ENCODE peak calls at places on chromosome 17, in four cellular contexts. K is body of pancreas, Z is iPS DF 6.9, C is tibial nerve. R is an unnamed sample.

GRCh38 chr17:32746698-32747097 is 130.2 kb downstream of the MYO1D start:
- DNase-seq in K (no peak), Z (no peak), C (no peak), R (no peak)

GRCh38 chr17:20118280-20118679 is 109.1 kb downstream of the SPECC1 start:
- DNase-seq in K (no peak), Z (no peak), C (no peak), R (no peak)

GRCh38 chr17:11559601-11560000 is 38.7 kb upstream of the DNAH9 start:
- DNase-seq in K (no peak), Z (no peak), C (no peak), R (no peak)

GRCh38 chr17:64148699-64149098 is 18.8 kb upstream of the ERN1 start:
- DNase-seq in K (peak), Z (no peak), C (no peak), R (no peak)

GRCh38 chr17:52157603-52158449 is 688 bp downstream of the CA10 start:
- DNase-seq in K (no peak), Z (no peak), C (no peak), R (peak)

GRCh38 chr17:4186244-4186920 is 43.4 kb downstream of the CYB5D2 start:
- DNase-seq in K (no peak), Z (no peak), C (no peak), R (peak)

GRCh38 chr17:58320570-58321323 is 7.8 kb downstream of the TSPOAP1 start:
- DNase-seq in K (no peak), Z (no peak), C (no peak), R (peak)

GRCh38 chr17:29038511-29039300 is 4.2 kb upstream of the PIPOX start:
- DNase-seq in K (no peak), Z (no peak), C (no peak), R (no peak)

GRCh38 chr17:56478836-56479447 is 114.6 kb upstream of the NOG start:
- DNase-seq in K (peak), Z (peak), C (peak), R (no peak)

GRCh38 chr17:7579001-7579838 is at the start of gene CD68:
- DNase-seq in K (peak), Z (no peak), C (peak), R (peak)

GRCh38 chr17:6496116-6496481 is 51.8 kb downstream of the PIMREG start:
- DNase-seq in K (no peak), Z (peak), C (no peak), R (peak)

GRCh38 chr17:65054602-65055001 is 1.9 kb downstream of the GNA13 start:
- DNase-seq in K (no peak), Z (no peak), C (no peak), R (no peak)

GRCh38 chr17:36661047-36661666 is 59.8 kb downstream of the MRM1 start:
- DNase-seq in K (no peak), Z (no peak), C (no peak), R (no peak)

GRCh38 chr17:69540356-69540755 is 125.9 kb downstream of the MAP2K6 start:
- DNase-seq in K (no peak), Z (no peak), C (no peak), R (no peak)

GRCh38 chr17:15944720-15945492 is at the start of gene ADORA2B:
- DNase-seq in K (peak), Z (no peak), C (no peak), R (peak)

GRCh38 chr17:67629963-67630320 is 87.8 kb upstream of the NOL11 start:
- DNase-seq in K (peak), Z (no peak), C (no peak), R (no peak)

GRCh38 chr17:28648698-28649097 is 3.7 kb upstream of the BLTP2 start:
- DNase-seq in K (no peak), Z (no peak), C (no peak), R (no peak)

GRCh38 chr17:32877164-32877764 is 340 bp upstream of the MYO1D start:
- DNase-seq in K (peak), Z (no peak), C (peak), R (peak)

GRCh38 chr17:55768946-55769624 is 18.2 kb downstream of the PCTP start:
- DNase-seq in K (no peak), Z (no peak), C (no peak), R (no peak)

GRCh38 chr17:80724723-80725388 is 180.2 kb downstream of the RPTOR start:
- DNase-seq in K (no peak), Z (no peak), C (no peak), R (no peak)

GRCh38 chr17:81254955-81255717 is 16.0 kb downstream of the NDUFAF8 start:
- DNase-seq in K (peak), Z (no peak), C (peak), R (peak)

GRCh38 chr17:34382586-34383224 is 19.7 kb upstream of the CCL1 start:
- DNase-seq in K (no peak), Z (no peak), C (no peak), R (no peak)

GRCh38 chr17:64920026-64920418 is 744 bp upstream of the LRRC37A3 start:
- DNase-seq in K (no peak), Z (no peak), C (no peak), R (peak)

GRCh38 chr17:47240806-47241205 is 12.8 kb upstream of the ITGB3 start:
- DNase-seq in K (peak), Z (no peak), C (no peak), R (no peak)

GRCh38 chr17:27559996-27560481 is 70.9 kb upstream of the LGALS9 start:
- DNase-seq in K (peak), Z (no peak), C (peak), R (peak)

GRCh38 chr17:42428141-42428944 is 5.3 kb upstream of the CAVIN1 start:
- DNase-seq in K (peak), Z (no peak), C (peak), R (no peak)

GRCh38 chr17:78979780-78980623 is at the start of gene LGALS3BP:
- DNase-seq in K (peak), Z (no peak), C (peak), R (peak)

GRCh38 chr17:52721932-52722331 is 563.4 kb upstream of the CA10 start:
- DNase-seq in K (no peak), Z (no peak), C (no peak), R (no peak)

GRCh38 chr17:77455111-77455877 is 314.5 kb downstream of the SEC14L1 start:
- DNase-seq in K (no peak), Z (no peak), C (peak), R (no peak)

GRCh38 chr17:77455878-77456234 is 315.1 kb downstream of the SEC14L1 start:
- DNase-seq in K (no peak), Z (no peak), C (no peak), R (no peak)

GRCh38 chr17:77456951-77457548 is 316.3 kb downstream of the SEC14L1 start:
- DNase-seq in K (no peak), Z (no peak), C (no peak), R (no peak)

GRCh38 chr17:77457572-77458201 is 316.9 kb downstream of the SEC14L1 start:
- DNase-seq in K (no peak), Z (no peak), C (no peak), R (no peak)

DNA sequence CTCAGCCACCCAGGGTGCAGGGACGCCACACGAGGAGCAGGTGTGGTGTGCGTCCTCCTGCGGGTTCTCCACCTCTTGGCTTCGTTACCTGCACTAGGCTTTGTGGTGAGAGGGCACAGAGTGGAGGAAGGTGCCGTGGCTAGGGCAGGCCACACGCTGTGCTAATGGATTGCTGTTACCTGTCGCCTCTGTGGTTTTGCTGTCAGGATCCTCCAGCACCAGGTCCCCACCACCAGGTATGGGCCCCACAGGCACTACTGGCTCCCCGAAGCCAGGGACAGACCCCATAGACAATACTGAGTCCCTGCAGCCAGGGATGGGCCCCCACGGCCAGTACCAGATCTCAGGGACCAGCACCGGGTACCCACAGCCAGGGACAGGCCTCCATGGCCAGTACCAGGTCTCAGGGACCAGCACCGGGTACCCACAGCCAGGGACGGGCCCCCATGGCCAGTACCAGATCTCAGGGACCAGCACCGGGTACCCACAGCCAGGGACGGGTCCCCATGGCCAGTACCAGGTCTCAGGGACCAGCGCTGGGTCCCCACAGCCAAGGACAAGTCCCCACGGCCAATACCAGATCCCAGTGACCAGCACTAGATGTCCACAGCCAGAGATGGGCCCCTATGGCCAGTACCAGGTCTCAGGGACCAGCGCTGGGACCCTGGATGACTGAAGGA is 315.6 kb downstream of the SEC14L1 start:
- DNase-seq in K (no peak), Z (no peak), C (no peak), R (no peak)
- H3K4me3 ChIP-seq in K (no peak), Z (no peak), C (no peak), R (no peak)

GRCh38 chr17:2064511-2064910 is 9.6 kb downstream of the HIC1 start:
- DNase-seq in K (no peak), Z (no peak), C (no peak), R (peak)

GRCh38 chr17:2064147-2064489 is 9.2 kb downstream of the HIC1 start:
- DNase-seq in K (no peak), Z (no peak), C (no peak), R (no peak)

GRCh38 chr17:2062571-2063183 is 7.8 kb downstream of the HIC1 start:
- DNase-seq in K (no peak), Z (no peak), C (no peak), R (no peak)

GRCh38 chr17:2064980-2065785 is 10.3 kb downstream of the HIC1 start:
- DNase-seq in K (no peak), Z (no peak), C (no peak), R (peak)

DNA sequence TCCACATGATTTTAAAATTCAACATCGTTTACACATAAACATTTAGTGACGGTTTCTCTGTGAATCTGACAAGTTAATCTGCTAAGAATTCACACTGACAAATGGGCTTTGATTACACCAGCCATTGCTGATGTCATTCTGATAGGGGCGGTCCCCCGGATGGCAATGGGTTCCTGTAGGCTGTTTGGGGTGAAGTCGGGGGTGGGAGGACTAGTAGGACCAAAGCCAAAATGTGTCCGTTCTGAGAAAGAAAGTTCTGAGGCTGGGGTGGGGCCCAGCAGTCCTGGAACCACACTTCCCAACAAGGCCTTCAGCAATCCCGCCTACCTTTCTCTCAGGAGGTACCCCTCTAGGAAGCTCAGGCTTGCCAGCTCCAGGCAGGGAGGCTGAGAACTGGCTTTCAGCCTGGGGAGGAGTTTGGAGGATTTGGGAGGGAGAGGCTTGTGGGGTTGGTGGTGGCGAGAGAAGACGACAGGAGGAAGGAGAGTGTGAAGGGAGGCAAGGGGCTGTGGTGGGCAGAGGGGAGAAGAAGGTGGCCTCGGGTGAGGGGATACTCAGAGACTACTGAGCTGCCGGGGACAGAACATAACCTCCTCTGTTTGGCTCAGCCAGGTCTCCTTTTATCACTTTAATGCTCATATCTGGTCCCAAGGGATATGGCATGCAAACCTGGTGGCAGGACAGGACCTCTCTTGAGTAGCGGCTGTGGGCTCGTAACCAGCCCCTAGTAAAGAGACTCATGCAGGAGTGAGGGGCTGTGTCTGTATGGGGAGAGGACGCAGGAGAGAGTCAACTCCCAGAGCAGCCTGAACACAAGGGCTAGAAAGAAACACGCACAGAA is 8.6 kb downstream of the HIC1 start:
- DNase-seq in K (no peak), Z (no peak), C (no peak), R (no peak)
- H3K27ac ChIP-seq in K (no peak), Z (no peak), C (peak), R (no peak)

DNA sequence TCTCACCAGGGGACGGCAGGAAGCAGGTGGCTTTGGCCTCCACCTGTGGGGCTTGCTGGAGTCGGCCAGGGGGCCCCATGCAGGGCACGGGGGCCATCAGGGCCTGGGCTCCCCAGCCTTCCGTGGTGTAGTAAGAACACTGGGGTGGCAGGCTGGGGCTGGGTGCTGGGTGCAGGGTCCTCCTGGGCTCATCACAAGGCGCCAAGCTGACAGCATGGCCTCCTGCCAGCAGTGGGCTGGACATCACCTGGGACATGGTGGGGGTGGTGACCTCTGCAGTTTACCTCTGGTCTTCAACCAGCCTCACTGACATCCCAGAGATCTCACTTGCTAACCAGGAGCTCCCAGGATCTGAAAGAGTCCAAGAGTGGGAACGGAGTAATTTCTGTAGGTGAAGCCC is 5.3 kb downstream of the TNS4 start:
- DNase-seq in K (no peak), Z (no peak), C (no peak), R (no peak)
- H3K4me3 ChIP-seq in K (no peak), Z (no peak), C (no peak), R (no peak)

GRCh38 chr17:50035930-50036329 is 20.0 kb upstream of the ITGA3 start:
- DNase-seq in K (no peak), Z (no peak), C (no peak), R (peak)
- H3K27ac ChIP-seq in K (peak), Z (no peak), C (no peak), R (no peak)

GRCh38 chr17:74237321-74237720 is 23.9 kb downstream of the TTYH2 start:
- DNase-seq in K (no peak), Z (no peak), C (no peak), R (no peak)

GRCh38 chr17:74233937-74234336 is 20.6 kb downstream of the TTYH2 start:
- DNase-seq in K (no peak), Z (no peak), C (no peak), R (no peak)

GRCh38 chr17:74234482-74234881 is 21.1 kb downstream of the TTYH2 start:
- DNase-seq in K (no peak), Z (no peak), C (no peak), R (no peak)

GRCh38 chr17:74231846-74232713 is 18.7 kb downstream of the TTYH2 start:
- DNase-seq in K (peak), Z (no peak), C (no peak), R (no peak)

GRCh38 chr17:74235040-74235581 is 21.7 kb downstream of the TTYH2 start:
- DNase-seq in K (no peak), Z (no peak), C (no peak), R (no peak)
- H3K4me3 ChIP-seq in K (no peak), Z (no peak), C (no peak), R (no peak)

GRCh38 chr17:61803796-61804195 is 59.5 kb downstream of the BRIP1 start:
- DNase-seq in K (no peak), Z (no peak), C (no peak), R (no peak)

GRCh38 chr17:61805399-61805798 is 57.9 kb downstream of the BRIP1 start:
- DNase-seq in K (no peak), Z (no peak), C (no peak), R (no peak)

GRCh38 chr17:61808442-61808841 is 54.9 kb downstream of the BRIP1 start:
- DNase-seq in K (no peak), Z (no peak), C (no peak), R (no peak)

GRCh38 chr17:61806941-61807340 is 56.4 kb downstream of the BRIP1 start:
- DNase-seq in K (no peak), Z (no peak), C (no peak), R (no peak)

GRCh38 chr17:61806081-61806828 is 57.1 kb downstream of the BRIP1 start:
- DNase-seq in K (no peak), Z (no peak), C (no peak), R (no peak)
- H3K27ac ChIP-seq in K (no peak), Z (no peak), C (no peak), R (no peak)

GRCh38 chr17:82298538-82299421 is 18.6 kb downstream of the CD7 start:
- DNase-seq in K (no peak), Z (no peak), C (no peak), R (peak)
- H3K4me3 ChIP-seq in K (no peak), Z (no peak), C (peak), R (no peak)

DNA sequence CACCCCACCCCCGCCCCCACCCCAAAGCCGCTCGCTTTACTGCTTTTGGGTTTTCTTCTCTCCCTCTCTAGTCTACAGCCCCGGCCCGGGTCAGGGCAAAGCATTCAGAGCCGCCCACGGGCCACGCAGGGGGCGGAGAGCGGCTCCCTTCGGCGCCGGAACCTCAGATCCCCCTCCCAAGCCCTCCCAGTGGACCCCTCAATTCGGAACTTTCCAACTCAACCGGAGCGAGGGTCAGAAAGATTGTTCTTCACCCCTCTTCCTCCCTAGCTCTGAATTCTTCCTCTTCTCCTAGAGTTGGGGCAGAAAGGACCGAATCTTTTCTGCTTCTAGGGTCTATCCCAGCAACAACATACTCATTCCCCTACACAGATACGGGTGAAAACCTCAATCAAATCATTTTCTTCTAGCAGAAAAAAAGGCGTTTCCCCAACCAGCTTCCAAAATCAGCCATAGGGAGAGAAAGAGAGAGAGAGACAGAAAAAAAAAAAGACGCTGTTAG is 1.0 kb downstream of the HOXB2 start:
- DNase-seq in K (no peak), Z (no peak), C (no peak), R (peak)
- H3K27ac ChIP-seq in K (peak), Z (no peak), C (peak), R (peak)

GRCh38 chr17:39702901-39703893 is 3.3 kb downstream of the ERBB2 start:
- DNase-seq in K (no peak), Z (no peak), C (no peak), R (peak)

GRCh38 chr17:39706383-39706782 is 6.5 kb downstream of the ERBB2 start:
- DNase-seq in K (no peak), Z (no peak), C (no peak), R (no peak)

GRCh38 chr17:39703913-39704312 is 4.0 kb downstream of the ERBB2 start:
- DNase-seq in K (no peak), Z (no peak), C (no peak), R (peak)

GRCh38 chr17:39705786-39706348 is 6.0 kb downstream of the ERBB2 start:
- DNase-seq in K (peak), Z (no peak), C (no peak), R (no peak)

DNA sequence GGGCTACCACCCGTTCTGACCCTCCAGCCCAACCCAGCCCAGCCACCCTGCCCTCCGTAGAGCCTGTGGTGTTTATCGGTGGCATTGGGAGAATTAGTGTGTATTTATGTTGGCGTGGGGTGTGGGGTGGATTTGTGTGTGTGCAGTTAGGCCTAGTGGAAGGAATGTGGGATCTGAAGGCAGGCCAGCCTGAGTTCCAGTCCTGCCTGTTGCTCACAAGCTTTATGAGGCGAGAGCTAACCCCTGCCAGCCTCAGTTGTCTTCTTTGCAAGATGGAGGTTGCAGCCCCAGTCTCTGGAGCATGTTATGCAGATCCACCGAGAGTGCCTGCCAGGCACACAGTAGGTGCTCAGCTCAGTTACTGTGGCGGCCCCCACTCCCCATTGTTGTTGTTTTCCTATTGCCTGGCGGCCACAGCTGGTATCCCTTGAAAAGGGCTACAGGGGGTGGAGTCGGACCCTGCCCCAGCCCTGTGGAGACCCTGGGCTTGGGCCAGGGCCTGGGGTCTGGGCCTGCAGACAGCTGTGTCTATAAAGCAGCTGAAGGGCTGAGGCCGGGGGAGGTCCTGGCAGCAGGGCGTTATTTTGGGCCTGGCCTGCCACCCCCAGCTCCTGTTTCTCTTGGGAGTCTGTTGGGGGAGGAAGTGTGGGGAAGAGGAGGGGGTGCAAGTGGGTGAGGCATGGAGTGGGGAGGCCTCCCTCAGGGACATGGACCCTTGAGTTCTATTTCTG is 5.1 kb downstream of the ERBB2 start:
- DNase-seq in K (peak), Z (no peak), C (peak), R (no peak)
- H3K4me3 ChIP-seq in K (no peak), Z (no peak), C (no peak), R (no peak)